ENCODE peak calls at places on chromosome 19, in five cellular contexts. One of them, this sample, is unnamed.

GRCh38 chr19:12801466-12802266 is at the start of the genes PRDX2 and THSD8:
- DNase-seq in AG10803: peak
- DNase-seq in mucosa of descending colon: peak
- DNase-seq in cardiac muscle cell: peak
- DNase-seq in astrocyte of the spinal cord: peak
- DNase-seq in this sample: no peak

GRCh38 chr19:12880551-12881171 is 588 bp downstream of the DNASE2 start:
- DNase-seq in AG10803: no peak
- DNase-seq in mucosa of descending colon: no peak
- DNase-seq in cardiac muscle cell: peak
- DNase-seq in astrocyte of the spinal cord: no peak
- DNase-seq in this sample: no peak

GRCh38 chr19:31312629-31313244 is 36.5 kb downstream of the TSHZ3 start:
- DNase-seq in AG10803: no peak
- DNase-seq in mucosa of descending colon: no peak
- DNase-seq in cardiac muscle cell: no peak
- DNase-seq in astrocyte of the spinal cord: no peak
- DNase-seq in this sample: no peak

GRCh38 chr19:6099037-6099436 is 11.3 kb downstream of the RFX2 start:
- DNase-seq in AG10803: no peak
- DNase-seq in mucosa of descending colon: no peak
- DNase-seq in cardiac muscle cell: no peak
- DNase-seq in astrocyte of the spinal cord: no peak
- DNase-seq in this sample: no peak

GRCh38 chr19:47075941-47076340 is 27.5 kb upstream of the TMEM160 start:
- DNase-seq in AG10803: no peak
- DNase-seq in mucosa of descending colon: no peak
- DNase-seq in cardiac muscle cell: no peak
- DNase-seq in astrocyte of the spinal cord: peak
- DNase-seq in this sample: no peak

GRCh38 chr19:29672933-29673336 is 7.7 kb downstream of the PLEKHF1 start:
- DNase-seq in AG10803: no peak
- DNase-seq in mucosa of descending colon: peak
- DNase-seq in cardiac muscle cell: no peak
- DNase-seq in astrocyte of the spinal cord: no peak
- DNase-seq in this sample: no peak

GRCh38 chr19:14555918-14556661 is 15.8 kb downstream of the NDUFB7 start:
- DNase-seq in AG10803: no peak
- DNase-seq in mucosa of descending colon: no peak
- DNase-seq in cardiac muscle cell: peak
- DNase-seq in astrocyte of the spinal cord: peak
- DNase-seq in this sample: no peak

GRCh38 chr19:4606921-4607678 is 32.2 kb upstream of the TNFAIP8L1 start:
- DNase-seq in AG10803: no peak
- DNase-seq in mucosa of descending colon: no peak
- DNase-seq in cardiac muscle cell: peak
- DNase-seq in astrocyte of the spinal cord: no peak
- DNase-seq in this sample: no peak

GRCh38 chr19:29268721-29269483 is 56.0 kb upstream of the UQCRFS1 start:
- DNase-seq in AG10803: no peak
- DNase-seq in mucosa of descending colon: no peak
- DNase-seq in cardiac muscle cell: no peak
- DNase-seq in astrocyte of the spinal cord: no peak
- DNase-seq in this sample: peak

GRCh38 chr19:47618771-47619170 is 9.8 kb downstream of the BICRA start:
- DNase-seq in AG10803: peak
- DNase-seq in mucosa of descending colon: peak
- DNase-seq in cardiac muscle cell: peak
- DNase-seq in astrocyte of the spinal cord: peak
- DNase-seq in this sample: no peak

GRCh38 chr19:19386373-19386869 is 19.1 kb upstream of the GATAD2A start:
- DNase-seq in AG10803: no peak
- DNase-seq in mucosa of descending colon: peak
- DNase-seq in cardiac muscle cell: no peak
- DNase-seq in astrocyte of the spinal cord: no peak
- DNase-seq in this sample: no peak

GRCh38 chr19:44401108-44401786 is at the start of gene ZNF285:
- DNase-seq in AG10803: peak
- DNase-seq in mucosa of descending colon: peak
- DNase-seq in cardiac muscle cell: peak
- DNase-seq in astrocyte of the spinal cord: peak
- DNase-seq in this sample: peak

GRCh38 chr19:54231077-54231931 is 8.5 kb upstream of the LILRB3 start:
- DNase-seq in AG10803: peak
- DNase-seq in mucosa of descending colon: peak
- DNase-seq in cardiac muscle cell: peak
- DNase-seq in astrocyte of the spinal cord: peak
- DNase-seq in this sample: peak

GRCh38 chr19:23401086-23401485 is 5.8 kb upstream of the ZNF91 start:
- DNase-seq in AG10803: no peak
- DNase-seq in mucosa of descending colon: no peak
- DNase-seq in cardiac muscle cell: no peak
- DNase-seq in astrocyte of the spinal cord: no peak
- DNase-seq in this sample: no peak

GRCh38 chr19:18340990-18341868 is 831 bp downstream of the PGPEP1 start:
- DNase-seq in AG10803: peak
- DNase-seq in mucosa of descending colon: peak
- DNase-seq in cardiac muscle cell: peak
- DNase-seq in astrocyte of the spinal cord: peak
- DNase-seq in this sample: peak

GRCh38 chr19:12133069-12133468 is 7.1 kb downstream of the ZNF20 start:
- DNase-seq in AG10803: no peak
- DNase-seq in mucosa of descending colon: no peak
- DNase-seq in cardiac muscle cell: no peak
- DNase-seq in astrocyte of the spinal cord: peak
- DNase-seq in this sample: no peak

GRCh38 chr19:49746206-49746958 is 16.7 kb downstream of the TSKS start:
- DNase-seq in AG10803: peak
- DNase-seq in mucosa of descending colon: peak
- DNase-seq in cardiac muscle cell: peak
- DNase-seq in astrocyte of the spinal cord: peak
- DNase-seq in this sample: no peak

GRCh38 chr19:38216785-38217746 is 7.0 kb downstream of the DPF1 start:
- DNase-seq in AG10803: no peak
- DNase-seq in mucosa of descending colon: peak
- DNase-seq in cardiac muscle cell: no peak
- DNase-seq in astrocyte of the spinal cord: no peak
- DNase-seq in this sample: no peak

GRCh38 chr19:43623889-43624670 is 4.7 kb upstream of the ZNF428 start:
- DNase-seq in AG10803: no peak
- DNase-seq in mucosa of descending colon: no peak
- DNase-seq in cardiac muscle cell: no peak
- DNase-seq in astrocyte of the spinal cord: no peak
- DNase-seq in this sample: no peak

GRCh38 chr19:45716314-45717130 is 14.2 kb downstream of the FBXO46 start:
- DNase-seq in AG10803: peak
- DNase-seq in mucosa of descending colon: no peak
- DNase-seq in cardiac muscle cell: peak
- DNase-seq in astrocyte of the spinal cord: peak
- DNase-seq in this sample: no peak

GRCh38 chr19:9906475-9907087 is 29.7 kb downstream of the OLFM2 start:
- DNase-seq in AG10803: no peak
- DNase-seq in mucosa of descending colon: no peak
- DNase-seq in cardiac muscle cell: peak
- DNase-seq in astrocyte of the spinal cord: no peak
- DNase-seq in this sample: no peak

GRCh38 chr19:42249769-42250168 is 5.2 kb downstream of the ERF start:
- DNase-seq in AG10803: no peak
- DNase-seq in mucosa of descending colon: no peak
- DNase-seq in cardiac muscle cell: no peak
- DNase-seq in astrocyte of the spinal cord: no peak
- DNase-seq in this sample: no peak

GRCh38 chr19:42249149-42249750 is 5.7 kb downstream of the ERF start:
- DNase-seq in AG10803: no peak
- DNase-seq in mucosa of descending colon: no peak
- DNase-seq in cardiac muscle cell: no peak
- DNase-seq in astrocyte of the spinal cord: no peak
- DNase-seq in this sample: no peak

GRCh38 chr19:42251572-42251990 is 3.3 kb downstream of the ERF start:
- DNase-seq in AG10803: no peak
- DNase-seq in mucosa of descending colon: no peak
- DNase-seq in cardiac muscle cell: no peak
- DNase-seq in astrocyte of the spinal cord: no peak
- DNase-seq in this sample: peak

GRCh38 chr19:42250666-42251531 is 4.0 kb downstream of the ERF start:
- DNase-seq in AG10803: peak
- DNase-seq in mucosa of descending colon: peak
- DNase-seq in cardiac muscle cell: peak
- DNase-seq in astrocyte of the spinal cord: peak
- DNase-seq in this sample: peak

DNA sequence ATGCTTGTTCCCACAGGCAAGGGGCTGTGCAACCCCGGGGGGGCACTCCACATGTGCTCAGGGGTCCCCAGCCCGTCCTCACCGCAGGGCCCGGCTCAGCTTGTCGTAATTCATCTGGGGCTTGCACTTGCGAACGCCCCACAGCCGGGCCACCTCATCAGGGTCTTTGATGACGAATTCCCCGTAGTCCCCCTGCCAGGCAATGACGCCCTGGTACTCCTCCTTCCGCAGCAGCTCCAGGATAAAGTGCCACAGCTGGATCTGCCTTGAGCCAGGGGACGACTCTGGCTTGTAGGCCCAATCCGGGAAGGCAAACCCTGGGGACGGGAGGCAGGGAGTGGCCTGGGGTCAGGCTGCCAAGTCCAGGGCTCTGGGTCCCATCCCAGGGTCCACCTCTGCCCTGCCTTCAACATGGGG is 4.7 kb downstream of the ERF start:
- DNase-seq in AG10803: no peak
- DNase-seq in mucosa of descending colon: no peak
- DNase-seq in cardiac muscle cell: no peak
- DNase-seq in astrocyte of the spinal cord: no peak
- DNase-seq in this sample: peak
- H3K4me3 ChIP-seq in AG10803: peak
- H3K4me3 ChIP-seq in mucosa of descending colon: no peak
- H3K4me3 ChIP-seq in cardiac muscle cell: no peak
- H3K4me3 ChIP-seq in astrocyte of the spinal cord: no peak
- H3K4me3 ChIP-seq in this sample: peak

GRCh38 chr19:56547535-56547934 is 8.8 kb downstream of the ZFP28 start:
- DNase-seq in AG10803: no peak
- DNase-seq in mucosa of descending colon: no peak
- DNase-seq in cardiac muscle cell: no peak
- DNase-seq in astrocyte of the spinal cord: no peak
- DNase-seq in this sample: no peak
- TF ChIP-seq CTCF in AG10803: no peak
- TF ChIP-seq CTCF in mucosa of descending colon: no peak
- TF ChIP-seq CTCF in cardiac muscle cell: no peak
- TF ChIP-seq CTCF in astrocyte of the spinal cord: peak
- TF ChIP-seq CTCF in this sample: no peak

GRCh38 chr19:2171349-2172145 is 7.8 kb downstream of the DOT1L start:
- DNase-seq in AG10803: no peak
- DNase-seq in mucosa of descending colon: peak
- DNase-seq in cardiac muscle cell: peak
- DNase-seq in astrocyte of the spinal cord: no peak
- DNase-seq in this sample: no peak
- H3K4me3 ChIP-seq in AG10803: no peak
- H3K4me3 ChIP-seq in mucosa of descending colon: no peak
- H3K4me3 ChIP-seq in cardiac muscle cell: no peak
- H3K4me3 ChIP-seq in astrocyte of the spinal cord: no peak
- H3K4me3 ChIP-seq in this sample: no peak

DNA sequence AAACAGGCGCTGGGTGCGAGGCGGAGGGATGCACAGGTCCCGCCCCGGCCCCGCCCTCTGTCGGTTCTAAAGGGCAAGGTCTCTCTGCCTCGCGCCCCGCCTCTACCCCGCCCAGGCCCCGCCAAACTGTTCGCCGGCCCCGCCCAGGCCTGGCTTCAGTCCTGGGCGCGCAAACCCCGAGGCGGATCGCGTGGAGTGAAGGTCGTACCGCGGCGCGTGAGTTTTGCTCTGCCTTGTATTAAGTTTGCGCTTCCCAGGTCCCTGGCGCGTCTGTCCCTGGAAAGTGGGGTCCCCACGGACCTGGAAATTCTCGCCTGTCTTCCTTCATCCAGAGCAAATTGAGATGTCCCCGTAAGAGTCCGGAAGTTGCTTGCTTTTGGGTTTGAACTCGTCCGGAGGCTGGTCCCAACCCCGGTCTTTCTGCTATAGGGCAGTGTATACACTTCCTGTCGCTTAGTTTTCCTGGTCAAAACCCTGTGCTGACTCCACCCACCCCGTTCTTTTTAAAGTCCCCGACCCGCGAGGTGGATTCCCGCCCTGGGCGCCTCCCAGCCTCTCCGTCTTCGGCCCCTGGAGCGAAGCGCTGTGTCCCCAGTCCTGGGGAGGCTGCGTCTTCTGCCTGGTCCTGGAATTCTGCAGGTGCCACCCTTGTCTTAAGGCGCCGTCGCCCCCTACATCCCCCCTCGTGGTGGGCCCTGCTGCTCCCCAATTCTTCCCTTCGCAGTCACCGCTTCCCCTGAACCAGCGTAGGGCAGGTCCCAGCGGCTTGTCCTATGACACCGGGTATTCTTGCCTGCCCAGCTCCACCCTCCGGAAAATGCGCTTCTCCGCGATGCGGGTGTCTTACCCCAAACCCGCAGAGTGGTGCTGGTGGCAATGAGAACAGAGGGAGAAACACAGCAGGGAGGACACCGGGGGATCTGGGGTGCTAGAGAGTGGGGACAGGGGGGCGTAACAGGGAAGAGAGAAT is 8.6 kb downstream of the ZNF808 start:
- DNase-seq in AG10803: peak
- DNase-seq in mucosa of descending colon: peak
- DNase-seq in cardiac muscle cell: peak
- DNase-seq in astrocyte of the spinal cord: peak
- DNase-seq in this sample: peak
- TF ChIP-seq CTCF in AG10803: no peak
- TF ChIP-seq CTCF in mucosa of descending colon: no peak
- TF ChIP-seq CTCF in cardiac muscle cell: no peak
- TF ChIP-seq CTCF in astrocyte of the spinal cord: peak
- TF ChIP-seq CTCF in this sample: peak

GRCh38 chr19:36009220-36009619 is 607 bp upstream of the SYNE4 start:
- DNase-seq in AG10803: peak
- DNase-seq in mucosa of descending colon: peak
- DNase-seq in cardiac muscle cell: peak
- DNase-seq in astrocyte of the spinal cord: peak
- DNase-seq in this sample: no peak
- H3K4me3 ChIP-seq in AG10803: peak
- H3K4me3 ChIP-seq in mucosa of descending colon: peak
- H3K4me3 ChIP-seq in cardiac muscle cell: peak
- H3K4me3 ChIP-seq in astrocyte of the spinal cord: peak
- H3K4me3 ChIP-seq in this sample: peak

This sample was measured in coronary artery.